ENCODE peak calls at places on chromosomes 13 and 19, in nine cellular contexts. Q is keratinocyte, U is upper lobe of right lung, N is left ventricle myocardium inferior, X is fibroblast of lung, K is adipocyte, H is psoas muscle, R is mucosa of descending colon, Z is A673. C is an unnamed sample.
A peak's percentile ranks its signal among the peaks of the same experiment; 100 is the strongest.

GRCh38 chr19:4682417-4683200 is 12.5 kb upstream of the MYDGF start:
- DNase-seq in Q (no peak), U (no peak), N (no peak), X (no peak), K (no peak), H (no peak), R (no peak), Z (no peak), C (no peak)

GRCh38 chr13:50334944-50335343 is 319.7 kb downstream of the KCNRG start:
- DNase-seq in Q (no peak), U (no peak), N (no peak), X (no peak), K (peak; percentile 7), H (no peak), R (no peak), Z (peak; percentile 24), C (peak; percentile 49)

GRCh38 chr13:38661276-38661675 is 25.6 kb upstream of the FREM2 start:
- DNase-seq in Q (no peak), U (no peak), N (no peak), X (no peak), K (peak; percentile 1), H (no peak), R (no peak), Z (peak; percentile 68), C (no peak)

GRCh38 chr19:55546822-55547614 is 1.7 kb upstream of the SBK3 start:
- DNase-seq in Q (no peak), U (peak; percentile 91), N (peak; percentile 85), X (peak; percentile 93), K (peak; percentile 54), H (peak; percentile 86), R (no peak), Z (peak; percentile 28), C (no peak)

GRCh38 chr19:10871711-10872550 is 578 bp downstream of the CARM1 start:
- DNase-seq in Q (no peak), U (peak; percentile 81), N (peak; percentile 52), X (no peak), K (peak; percentile 64), H (peak; percentile 58), R (peak; percentile 81), Z (peak; percentile 65), C (peak; percentile 60)

GRCh38 chr19:34825212-34825611 is 52.2 kb upstream of the ZNF599 start:
- DNase-seq in Q (no peak), U (no peak), N (no peak), X (no peak), K (no peak), H (no peak), R (no peak), Z (no peak), C (no peak)

GRCh38 chr13:29532136-29532535 is 63.4 kb downstream of the SLC7A1 start:
- DNase-seq in Q (no peak), U (no peak), N (no peak), X (no peak), K (no peak), H (no peak), R (no peak), Z (no peak), C (no peak)

GRCh38 chr19:10045371-10045770 is 32.1 kb downstream of the RDH8 start:
- DNase-seq in Q (no peak), U (no peak), N (no peak), X (no peak), K (no peak), H (no peak), R (no peak), Z (peak; percentile 21), C (no peak)

GRCh38 chr19:10517760-10518443 is 655 bp upstream of the S1PR5 start:
- DNase-seq in Q (no peak), U (no peak), N (no peak), X (no peak), K (peak; percentile 61), H (no peak), R (no peak), Z (peak; percentile 45), C (peak; percentile 81)

GRCh38 chr19:7799640-7800355 is 30.2 kb upstream of the EVI5L start:
- DNase-seq in Q (no peak), U (peak; percentile 78), N (peak; percentile 52), X (peak; percentile 82), K (peak; percentile 95), H (peak; percentile 41), R (no peak), Z (peak; percentile 81), C (peak; percentile 89)

GRCh38 chr13:42071667-42072419 is 23.4 kb downstream of the DGKH start:
- DNase-seq in Q (no peak), U (no peak), N (no peak), X (peak; percentile 6), K (no peak), H (no peak), R (no peak), Z (no peak), C (no peak)

GRCh38 chr19:50565984-50566903 is 2.0 kb downstream of the LRRC4B start:
- DNase-seq in Q (no peak), U (no peak), N (no peak), X (no peak), K (peak; percentile 4), H (no peak), R (no peak), Z (peak; percentile 58), C (no peak)

GRCh38 chr19:54517483-54517882 is 14.9 kb downstream of the LAIR2 start:
- DNase-seq in Q (no peak), U (no peak), N (peak; percentile 30), X (peak; percentile 11), K (peak; percentile 52), H (peak; percentile 35), R (no peak), Z (peak; percentile 81), C (peak; percentile 77)

GRCh38 chr13:24618219-24618955 is 61.8 kb upstream of the ATP12A start:
- DNase-seq in Q (no peak), U (no peak), N (no peak), X (no peak), K (no peak), H (no peak), R (no peak), Z (no peak), C (no peak)

GRCh38 chr19:19502808-19503602 is 12.3 kb downstream of the TSSK6 start:
- DNase-seq in Q (no peak), U (no peak), N (no peak), X (no peak), K (no peak), H (no peak), R (no peak), Z (no peak), C (no peak)

GRCh38 chr19:50838239-50838638 is 4.9 kb upstream of the KLK15 start:
- DNase-seq in Q (no peak), U (no peak), N (no peak), X (no peak), K (no peak), H (no peak), R (no peak), Z (peak; percentile 51), C (no peak)

DNA sequence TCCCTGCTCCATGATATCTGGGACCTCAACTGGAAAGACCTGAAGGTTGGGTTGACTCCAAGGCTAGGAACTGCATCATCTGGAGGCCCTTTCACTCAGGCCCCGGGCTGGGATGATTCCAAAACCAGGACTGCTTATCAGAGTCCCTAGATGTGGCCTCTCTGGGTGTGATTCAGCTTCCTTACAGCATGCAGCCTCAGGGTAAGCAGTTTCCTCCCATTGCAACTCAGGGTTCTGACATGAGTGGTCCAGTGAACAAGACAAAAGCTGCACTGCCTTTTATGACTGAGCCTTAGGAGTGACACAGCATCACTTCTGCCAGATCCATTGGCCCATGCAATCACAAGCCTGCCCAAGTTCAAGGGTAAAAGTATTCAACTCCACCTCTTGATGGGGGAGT is 502.8 kb downstream of the COG6 start:
- DNase-seq in Q (peak; percentile 13), U (no peak), N (no peak), X (no peak), K (no peak), H (no peak), R (no peak), Z (no peak), C (no peak)
- H3K9me3 ChIP-seq in Q (no peaks in the 10 kb centered on the region), U (no peaks in the 10 kb centered on the region), N (no peaks in the 10 kb centered on the region), X (no peaks in the 10 kb centered on the region), K (no peaks in the 10 kb centered on the region), H (no peaks in the 10 kb centered on the region), R (no peaks in the 10 kb centered on the region), Z (no peaks in the 10 kb centered on the region), C (no peaks in the 10 kb centered on the region)

GRCh38 chr13:40878321-40878720 is 88.9 kb downstream of the SLC25A15 start:
- DNase-seq in Q (no peak), U (no peak), N (no peak), X (no peak), K (no peak), H (no peak), R (no peak), Z (no peak), C (no peak)

GRCh38 chr13:40874138-40874776 is 84.8 kb downstream of the SLC25A15 start:
- DNase-seq in Q (no peak), U (no peak), N (no peak), X (peak; percentile 9), K (no peak), H (no peak), R (no peak), Z (peak; percentile 2), C (no peak)

GRCh38 chr13:40875048-40875447 is 85.6 kb downstream of the SLC25A15 start:
- DNase-seq in Q (no peak), U (no peak), N (no peak), X (no peak), K (no peak), H (no peak), R (no peak), Z (no peak), C (no peak)

GRCh38 chr13:40875583-40875982 is 86.2 kb downstream of the SLC25A15 start:
- DNase-seq in Q (no peak), U (no peak), N (no peak), X (no peak), K (no peak), H (no peak), R (no peak), Z (no peak), C (no peak)

GRCh38 chr13:40876020-40876738 is 86.8 kb downstream of the SLC25A15 start:
- DNase-seq in Q (no peak), U (no peak), N (no peak), X (no peak), K (no peak), H (no peak), R (no peak), Z (no peak), C (no peak)
- H3K9me3 ChIP-seq in Q (peaks cover 12% of the 10 kb centered on the region), U (peaks cover 17% of the 10 kb centered on the region), N (peaks cover 63% of the 10 kb centered on the region), X (no peaks in the 10 kb centered on the region), K (peaks cover 20% of the 10 kb centered on the region), H (peaks cover 14% of the 10 kb centered on the region), R (peaks cover 70% of the 10 kb centered on the region), Z (peaks cover 34% of the 10 kb centered on the region), C (no peaks in the 10 kb centered on the region)

GRCh38 chr13:100314132-100314910 is 225.4 kb downstream of the PCCA start:
- DNase-seq in Q (peak; percentile 83), U (no peak), N (no peak), X (no peak), K (no peak), H (no peak), R (no peak), Z (no peak), C (no peak)
- H3K9me3 ChIP-seq in Q (no peaks in the 10 kb centered on the region), U (no peaks in the 10 kb centered on the region), N (peaks cover 2% of the 10 kb centered on the region), X (no peaks in the 10 kb centered on the region), K (no peaks in the 10 kb centered on the region), H (no peaks in the 10 kb centered on the region), R (no peaks in the 10 kb centered on the region), Z (peaks cover 9% of the 10 kb centered on the region), C (no peaks in the 10 kb centered on the region)

GRCh38 chr19:44192127-44192526 is 20.2 kb upstream of the ZNF227 start:
- DNase-seq in Q (no peak), U (no peak), N (no peak), X (no peak), K (no peak), H (no peak), R (no peak), Z (no peak), C (no peak)
- H3K9me3 ChIP-seq in Q (no peaks in the 10 kb centered on the region), U (peaks cover 25% of the 10 kb centered on the region), N (peaks cover 26% of the 10 kb centered on the region), X (no peaks in the 10 kb centered on the region), K (no peaks in the 10 kb centered on the region), H (peaks cover 62% of the 10 kb centered on the region), R (peaks cover 38% of the 10 kb centered on the region), Z (peaks cover 6% of the 10 kb centered on the region), C (no peaks in the 10 kb centered on the region)